ENCODE peak calls at places on chromosomes 16 and 17, in four cellular contexts. One of them, this sample, is unnamed.

GRCh38 chr17:40884708-40885512 is at the start of gene KRT20:
- DNase-seq in stomach: no peak
- DNase-seq in HAP-1: peak; percentile 12
- DNase-seq in cardiac muscle cell: no peak
- DNase-seq in this sample: no peak

GRCh38 chr17:43814714-43815113 is 18.2 kb downstream of the MPP3 start:
- DNase-seq in stomach: no peak
- DNase-seq in HAP-1: no peak
- DNase-seq in cardiac muscle cell: no peak
- DNase-seq in this sample: no peak

GRCh38 chr17:9138161-9138717 is 116.9 kb downstream of the NTN1 start:
- DNase-seq in stomach: no peak
- DNase-seq in HAP-1: no peak
- DNase-seq in cardiac muscle cell: peak; percentile 80
- DNase-seq in this sample: no peak

GRCh38 chr17:74682442-74683190 is 30.1 kb downstream of the CD300LF start:
- DNase-seq in stomach: no peak
- DNase-seq in HAP-1: no peak
- DNase-seq in cardiac muscle cell: no peak
- DNase-seq in this sample: no peak

GRCh38 chr17:55731586-55732250 is 9.1 kb upstream of the TMEM100 start:
- DNase-seq in stomach: no peak
- DNase-seq in HAP-1: no peak
- DNase-seq in cardiac muscle cell: peak; percentile 32
- DNase-seq in this sample: no peak

GRCh38 chr17:57394375-57394774 is 138.1 kb downstream of the MSI2 start:
- DNase-seq in stomach: no peak
- DNase-seq in HAP-1: no peak
- DNase-seq in cardiac muscle cell: no peak
- DNase-seq in this sample: no peak

GRCh38 chr17:62749926-62750325 is 58.2 kb downstream of the MARCHF10 start:
- DNase-seq in stomach: no peak
- DNase-seq in HAP-1: no peak
- DNase-seq in cardiac muscle cell: no peak
- DNase-seq in this sample: no peak

GRCh38 chr17:82332669-82333278 is 792 bp downstream of the SECTM1 start:
- DNase-seq in stomach: peak; percentile 56
- DNase-seq in HAP-1: no peak
- DNase-seq in cardiac muscle cell: no peak
- DNase-seq in this sample: no peak

GRCh38 chr17:36641331-36641876 is 40.0 kb downstream of the MRM1 start:
- DNase-seq in stomach: no peak
- DNase-seq in HAP-1: no peak
- DNase-seq in cardiac muscle cell: peak; percentile 37
- DNase-seq in this sample: no peak

GRCh38 chr17:31427684-31428083 is 36.2 kb downstream of the RAB11FIP4 start:
- DNase-seq in stomach: no peak
- DNase-seq in HAP-1: no peak
- DNase-seq in cardiac muscle cell: no peak
- DNase-seq in this sample: no peak

GRCh38 chr16:58499615-58500328 is at the start of gene NDRG4:
- DNase-seq in stomach: peak; percentile 49
- DNase-seq in HAP-1: peak; percentile 45
- DNase-seq in cardiac muscle cell: peak; percentile 92
- DNase-seq in this sample: no peak

GRCh38 chr16:64416232-64417010 is 705.4 kb downstream of the CDH11 start:
- DNase-seq in stomach: no peak
- DNase-seq in HAP-1: no peak
- DNase-seq in cardiac muscle cell: no peak
- DNase-seq in this sample: no peak

GRCh38 chr16:89073346-89074221 is 20.1 kb upstream of the ACSF3 start:
- DNase-seq in stomach: no peak
- DNase-seq in HAP-1: no peak
- DNase-seq in cardiac muscle cell: no peak
- DNase-seq in this sample: no peak

GRCh38 chr16:89071686-89072182 is 21.9 kb upstream of the ACSF3 start:
- DNase-seq in stomach: no peak
- DNase-seq in HAP-1: no peak
- DNase-seq in cardiac muscle cell: no peak
- DNase-seq in this sample: no peak

GRCh38 chr16:89069920-89070319 is 23.7 kb upstream of the ACSF3 start:
- DNase-seq in stomach: no peak
- DNase-seq in HAP-1: no peak
- DNase-seq in cardiac muscle cell: no peak
- DNase-seq in this sample: no peak

GRCh38 chr16:89070590-89070989 is 23.1 kb upstream of the ACSF3 start:
- DNase-seq in stomach: no peak
- DNase-seq in HAP-1: no peak
- DNase-seq in cardiac muscle cell: no peak
- DNase-seq in this sample: no peak

GRCh38 chr16:89072216-89073130 is 21.2 kb upstream of the ACSF3 start:
- DNase-seq in stomach: no peak
- DNase-seq in HAP-1: no peak
- DNase-seq in cardiac muscle cell: peak; percentile 55
- DNase-seq in this sample: no peak
- H3K9me3 ChIP-seq in stomach: no peaks in the 10 kb centered on the region
- H3K9me3 ChIP-seq in HAP-1: no peaks in the 10 kb centered on the region
- H3K9me3 ChIP-seq in cardiac muscle cell: no peaks in the 10 kb centered on the region
- H3K9me3 ChIP-seq in this sample: no peaks in the 10 kb centered on the region

GRCh38 chr17:68052810-68053209 is 17.3 kb downstream of the KPNA2 start:
- DNase-seq in stomach: no peak
- DNase-seq in HAP-1: no peak
- DNase-seq in cardiac muscle cell: no peak
- DNase-seq in this sample: no peak

GRCh38 chr17:68057531-68057952 is 22.0 kb downstream of the KPNA2 start:
- DNase-seq in stomach: peak; percentile 31
- DNase-seq in HAP-1: no peak
- DNase-seq in cardiac muscle cell: no peak
- DNase-seq in this sample: peak; percentile 23

GRCh38 chr17:68053237-68054030 is 17.9 kb downstream of the KPNA2 start:
- DNase-seq in stomach: no peak
- DNase-seq in HAP-1: no peak
- DNase-seq in cardiac muscle cell: no peak
- DNase-seq in this sample: no peak

GRCh38 chr17:68048996-68049395 is 13.5 kb downstream of the KPNA2 start:
- DNase-seq in stomach: no peak
- DNase-seq in HAP-1: no peak
- DNase-seq in cardiac muscle cell: no peak
- DNase-seq in this sample: no peak

GRCh38 chr17:68054296-68054900 is 18.9 kb downstream of the KPNA2 start:
- DNase-seq in stomach: peak; percentile 32
- DNase-seq in HAP-1: no peak
- DNase-seq in cardiac muscle cell: no peak
- DNase-seq in this sample: no peak
- H3K9me3 ChIP-seq in stomach: no peaks in the 10 kb centered on the region
- H3K9me3 ChIP-seq in HAP-1: no peaks in the 10 kb centered on the region
- H3K9me3 ChIP-seq in cardiac muscle cell: no peaks in the 10 kb centered on the region
- H3K9me3 ChIP-seq in this sample: no peaks in the 10 kb centered on the region

DNA sequence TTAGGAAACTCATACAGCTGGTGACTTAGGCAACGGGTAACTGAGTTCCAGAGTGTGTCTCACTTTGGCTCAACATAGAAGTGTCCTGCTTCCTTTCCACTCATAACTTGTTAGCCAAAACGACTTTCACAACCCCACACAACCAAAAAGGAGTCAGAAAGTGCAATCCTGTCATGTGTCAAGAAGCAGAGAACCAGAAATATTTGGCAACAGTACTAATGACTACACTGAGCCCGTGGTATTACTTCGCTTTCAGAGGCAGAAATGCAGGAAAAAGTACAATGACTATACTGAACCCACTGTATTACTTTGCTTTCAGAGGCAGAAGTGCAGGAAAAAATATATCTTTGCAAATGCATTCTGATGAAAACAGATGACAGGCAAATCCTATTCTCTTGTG is 484.6 kb downstream of the KIF2B start:
- DNase-seq in stomach: no peak
- DNase-seq in HAP-1: no peak
- DNase-seq in cardiac muscle cell: no peak
- DNase-seq in this sample: no peak
- H3K9me3 ChIP-seq in stomach: no peaks in the 10 kb centered on the region
- H3K9me3 ChIP-seq in HAP-1: no peaks in the 10 kb centered on the region
- H3K9me3 ChIP-seq in cardiac muscle cell: no peaks in the 10 kb centered on the region
- H3K9me3 ChIP-seq in this sample: no peaks in the 10 kb centered on the region

DNA sequence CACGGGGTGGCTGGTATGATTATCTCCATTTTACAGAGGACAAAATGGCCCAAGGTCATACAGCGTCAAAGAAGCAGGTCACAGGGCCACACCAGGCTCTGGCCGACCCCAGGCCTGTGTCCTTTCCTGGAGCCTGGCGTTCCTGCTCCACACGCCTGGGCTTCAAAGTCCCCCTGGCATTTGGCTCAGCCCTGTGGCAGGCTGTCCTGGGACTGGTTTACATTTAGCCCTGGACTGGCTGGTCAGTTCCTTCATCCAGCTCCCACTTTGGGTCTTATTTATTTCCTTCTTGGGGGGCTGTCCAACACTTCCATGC is 15.3 kb downstream of the TBX2 start:
- DNase-seq in stomach: peak; percentile 18
- DNase-seq in HAP-1: no peak
- DNase-seq in cardiac muscle cell: no peak
- DNase-seq in this sample: no peak
- H3K9me3 ChIP-seq in stomach: no peaks in the 10 kb centered on the region
- H3K9me3 ChIP-seq in HAP-1: no peaks in the 10 kb centered on the region
- H3K9me3 ChIP-seq in cardiac muscle cell: no peaks in the 10 kb centered on the region
- H3K9me3 ChIP-seq in this sample: no peaks in the 10 kb centered on the region

GRCh38 chr16:3408561-3409197 is 7.7 kb downstream of the ZNF174 start:
- DNase-seq in stomach: no peak
- DNase-seq in HAP-1: no peak
- DNase-seq in cardiac muscle cell: no peak
- DNase-seq in this sample: no peak
- H3K9me3 ChIP-seq in stomach: peaks cover 100% of the 10 kb centered on the region
- H3K9me3 ChIP-seq in HAP-1: peaks cover 24% of the 10 kb centered on the region
- H3K9me3 ChIP-seq in cardiac muscle cell: peaks cover 9% of the 10 kb centered on the region
- H3K9me3 ChIP-seq in this sample: peaks cover 41% of the 10 kb centered on the region

GRCh38 chr16:35352431-35352830 is 1893.0 kb downstream of the TP53TG3F start:
- DNase-seq in stomach: no peak
- DNase-seq in HAP-1: no peak
- DNase-seq in cardiac muscle cell: no peak
- DNase-seq in this sample: no peak
- H3K9me3 ChIP-seq in stomach: peaks cover 32% of the 10 kb centered on the region
- H3K9me3 ChIP-seq in HAP-1: no peaks in the 10 kb centered on the region
- H3K9me3 ChIP-seq in cardiac muscle cell: peaks cover 3% of the 10 kb centered on the region
- H3K9me3 ChIP-seq in this sample: no peaks in the 10 kb centered on the region

GRCh38 chr17:34011599-34011998 is 243.5 kb upstream of the CCL2 start:
- DNase-seq in stomach: no peak
- DNase-seq in HAP-1: no peak
- DNase-seq in cardiac muscle cell: no peak
- DNase-seq in this sample: no peak
- H3K9me3 ChIP-seq in stomach: no peaks in the 10 kb centered on the region
- H3K9me3 ChIP-seq in HAP-1: no peaks in the 10 kb centered on the region
- H3K9me3 ChIP-seq in cardiac muscle cell: no peaks in the 10 kb centered on the region
- H3K9me3 ChIP-seq in this sample: no peaks in the 10 kb centered on the region

GRCh38 chr16:10343124-10343760 is 42.6 kb upstream of the ATF7IP2 start:
- DNase-seq in stomach: no peak
- DNase-seq in HAP-1: no peak
- DNase-seq in cardiac muscle cell: peak; percentile 68
- DNase-seq in this sample: no peak
- H3K9me3 ChIP-seq in stomach: peaks cover 62% of the 10 kb centered on the region
- H3K9me3 ChIP-seq in HAP-1: no peaks in the 10 kb centered on the region
- H3K9me3 ChIP-seq in cardiac muscle cell: no peaks in the 10 kb centered on the region
- H3K9me3 ChIP-seq in this sample: peaks cover 6% of the 10 kb centered on the region

DNA sequence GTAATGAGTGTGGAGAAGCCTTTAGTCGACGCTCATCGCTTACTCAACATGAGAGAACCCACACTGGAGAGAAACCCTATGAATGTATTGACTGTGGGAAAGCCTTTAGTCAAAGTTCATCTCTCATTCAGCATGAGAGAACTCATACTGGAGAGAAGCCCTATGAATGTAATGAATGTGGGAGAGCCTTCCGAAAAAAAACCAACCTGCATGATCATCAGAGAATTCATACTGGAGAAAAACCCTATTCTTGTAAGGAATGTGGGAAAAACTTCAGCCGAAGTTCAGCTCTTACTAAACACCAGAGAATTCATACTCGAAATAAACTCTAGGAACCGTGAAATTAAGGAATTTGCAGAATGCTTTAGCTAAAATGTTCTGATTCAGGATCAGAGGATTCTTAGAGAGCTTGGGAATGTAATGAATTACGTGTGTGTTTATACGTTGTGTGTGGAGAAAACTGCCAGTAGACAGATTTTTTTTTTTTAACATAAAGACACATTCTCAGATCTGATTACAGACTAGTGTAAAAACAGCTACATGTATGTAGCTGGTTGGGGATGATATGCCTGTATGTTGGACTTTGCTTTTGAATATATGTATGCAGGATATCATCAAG is 25.4 kb downstream of the ZFP90 start:
- DNase-seq in stomach: no peak
- DNase-seq in HAP-1: no peak
- DNase-seq in cardiac muscle cell: peak; percentile 1
- DNase-seq in this sample: no peak
- H3K9me3 ChIP-seq in stomach: peaks cover 100% of the 10 kb centered on the region
- H3K9me3 ChIP-seq in HAP-1: peaks cover 52% of the 10 kb centered on the region
- H3K9me3 ChIP-seq in cardiac muscle cell: peaks cover 43% of the 10 kb centered on the region
- H3K9me3 ChIP-seq in this sample: peaks cover 46% of the 10 kb centered on the region

DNA sequence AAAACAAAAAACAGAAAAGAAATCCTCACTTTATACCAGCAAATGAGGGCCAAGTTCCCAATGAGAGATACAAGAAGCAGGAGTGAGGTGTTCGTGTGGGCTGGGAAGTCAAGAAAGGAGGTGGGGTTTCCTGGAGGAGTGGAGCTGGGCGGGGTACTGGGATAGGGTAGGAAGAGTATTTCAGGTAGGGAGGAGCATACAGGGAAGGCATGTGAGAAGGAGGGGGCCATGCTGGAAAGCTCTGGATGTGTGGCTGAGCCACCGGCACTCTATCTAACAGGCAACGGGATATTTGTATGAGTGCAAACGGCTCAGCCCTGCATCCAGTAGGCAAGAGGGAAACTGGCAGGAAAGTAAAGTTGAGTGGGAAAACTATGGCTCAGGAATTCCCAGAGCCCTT is 4.2 kb downstream of the OR3A2 start:
- DNase-seq in stomach: no peak
- DNase-seq in HAP-1: no peak
- DNase-seq in cardiac muscle cell: no peak
- DNase-seq in this sample: no peak
- H3K9me3 ChIP-seq in stomach: no peaks in the 10 kb centered on the region
- H3K9me3 ChIP-seq in HAP-1: no peaks in the 10 kb centered on the region
- H3K9me3 ChIP-seq in cardiac muscle cell: no peaks in the 10 kb centered on the region
- H3K9me3 ChIP-seq in this sample: no peaks in the 10 kb centered on the region